ENCODE peak calls at places on chromosomes 5 and 9, in eight cellular contexts. Y, Q, H, N, E, V, J and S are unnamed samples.

GRCh38 chr5:142699105-142699720 is 13.3 kb upstream of the FGF1 start:
- DNase-seq in Y (peak), Q (peak), H (peak), N (peak), E (peak), V (peak), J (peak), S (peak)

GRCh38 chr5:145858929-145859328 is 13.9 kb downstream of the GRXCR2 start:
- DNase-seq in Y (no peak), Q (no peak), H (peak), N (no peak), E (no peak), V (peak), J (no peak), S (no peak)

GRCh38 chr9:95129651-95130291 is 187.7 kb downstream of the FANCC start:
- DNase-seq in Y (no peak), Q (no peak), H (no peak), N (no peak), E (no peak), V (no peak), J (no peak), S (no peak)

GRCh38 chr5:95102687-95103086 is 182.2 kb downstream of the MCTP1 start:
- DNase-seq in Y (no peak), Q (no peak), H (no peak), N (no peak), E (no peak), V (no peak), J (no peak), S (no peak)

GRCh38 chr5:127088226-127088625 is 14.9 kb upstream of the C5orf63 start:
- DNase-seq in Y (no peak), Q (no peak), H (peak), N (no peak), E (no peak), V (peak), J (no peak), S (no peak)

GRCh38 chr5:2660305-2660704 is 91.2 kb downstream of the IRX2 start:
- DNase-seq in Y (no peak), Q (no peak), H (no peak), N (no peak), E (no peak), V (no peak), J (no peak), S (no peak)

GRCh38 chr5:51392689-51393199 is 9.5 kb downstream of the ISL1 start:
- DNase-seq in Y (no peak), Q (no peak), H (no peak), N (no peak), E (no peak), V (no peak), J (no peak), S (no peak)

GRCh38 chr5:77143998-77144836 is 57.1 kb upstream of the ZBED3 start:
- DNase-seq in Y (peak), Q (peak), H (peak), N (peak), E (peak), V (peak), J (peak), S (peak)

GRCh38 chr9:127395491-127396252 is 1.3 kb upstream of the SLC2A8 start:
- DNase-seq in Y (peak), Q (no peak), H (no peak), N (peak), E (no peak), V (no peak), J (no peak), S (peak)

GRCh38 chr5:154654484-154655375 is 100.4 kb upstream of the LARP1 start:
- DNase-seq in Y (no peak), Q (no peak), H (no peak), N (no peak), E (no peak), V (peak), J (no peak), S (no peak)

GRCh38 chr9:135152608-135153337 is 65.3 kb downstream of the OLFM1 start:
- DNase-seq in Y (peak), Q (no peak), H (no peak), N (no peak), E (no peak), V (no peak), J (no peak), S (no peak)

GRCh38 chr9:114430443-114430842 is 42.7 kb upstream of the AKNA start:
- DNase-seq in Y (peak), Q (no peak), H (no peak), N (no peak), E (no peak), V (no peak), J (no peak), S (peak)

GRCh38 chr5:142368529-142368928 is 43.7 kb upstream of the SPRY4 start:
- DNase-seq in Y (no peak), Q (no peak), H (no peak), N (no peak), E (no peak), V (no peak), J (no peak), S (no peak)

GRCh38 chr9:20001058-20001457 is 212.2 kb upstream of the SLC24A2 start:
- DNase-seq in Y (no peak), Q (no peak), H (no peak), N (no peak), E (no peak), V (no peak), J (no peak), S (no peak)

GRCh38 chr9:134690301-134690751 is 48.7 kb downstream of the COL5A1 start:
- DNase-seq in Y (no peak), Q (no peak), H (no peak), N (no peak), E (no peak), V (no peak), J (no peak), S (no peak)

GRCh38 chr9:113967380-113967779 is 91.3 kb downstream of the ZNF618 start:
- DNase-seq in Y (no peak), Q (no peak), H (no peak), N (no peak), E (no peak), V (no peak), J (no peak), S (no peak)

GRCh38 chr9:15513335-15513734 is 2.6 kb upstream of the PSIP1 start:
- DNase-seq in Y (no peak), Q (no peak), H (no peak), N (no peak), E (no peak), V (peak), J (peak), S (no peak)

GRCh38 chr5:138354926-138355378 is 2.5 kb downstream of the KDM3B start:
- DNase-seq in Y (peak), Q (no peak), H (peak), N (no peak), E (peak), V (peak), J (peak), S (no peak)

GRCh38 chr5:33343661-33344327 is 97.0 kb upstream of the TARS1 start:
- DNase-seq in Y (no peak), Q (no peak), H (peak), N (no peak), E (no peak), V (peak), J (no peak), S (no peak)

GRCh38 chr5:149438711-149439132 is 59.6 kb upstream of the IL17B start:
- DNase-seq in Y (no peak), Q (no peak), H (no peak), N (no peak), E (no peak), V (no peak), J (no peak), S (no peak)

GRCh38 chr5:33841829-33842228 is 50.0 kb downstream of the ADAMTS12 start:
- DNase-seq in Y (no peak), Q (no peak), H (no peak), N (no peak), E (no peak), V (no peak), J (no peak), S (no peak)

GRCh38 chr5:137095597-137095996 is 403.5 kb downstream of the SPOCK1 start:
- DNase-seq in Y (no peak), Q (no peak), H (no peak), N (no peak), E (no peak), V (no peak), J (no peak), S (no peak)

GRCh38 chr5:5344051-5344571 is 78.4 kb upstream of the ICE1 start:
- DNase-seq in Y (no peak), Q (no peak), H (no peak), N (no peak), E (no peak), V (no peak), J (no peak), S (no peak)

GRCh38 chr5:39443911-39444310 is 19.1 kb upstream of the DAB2 start:
- DNase-seq in Y (no peak), Q (no peak), H (no peak), N (no peak), E (no peak), V (no peak), J (no peak), S (no peak)

GRCh38 chr9:93574900-93575705 is 1.3 kb upstream of the PHF2 start:
- DNase-seq in Y (no peak), Q (peak), H (no peak), N (no peak), E (no peak), V (peak), J (no peak), S (peak)

GRCh38 chr9:124500028-124500795 is 7.0 kb downstream of the NR5A1 start:
- DNase-seq in Y (no peak), Q (no peak), H (no peak), N (no peak), E (no peak), V (no peak), J (no peak), S (peak)

GRCh38 chr9:127844821-127845359 is 9.6 kb downstream of the ENG start:
- DNase-seq in Y (no peak), Q (no peak), H (no peak), N (no peak), E (no peak), V (no peak), J (no peak), S (no peak)

GRCh38 chr5:39843767-39844166 is 419.0 kb upstream of the DAB2 start:
- DNase-seq in Y (no peak), Q (no peak), H (no peak), N (no peak), E (no peak), V (no peak), J (no peak), S (no peak)

GRCh38 chr9:137485343-137486140 is 26.4 kb upstream of the NSMF start:
- DNase-seq in Y (no peak), Q (no peak), H (no peak), N (no peak), E (no peak), V (no peak), J (no peak), S (peak)

GRCh38 chr5:148145916-148146315 is 22.4 kb upstream of the SPINK14 start:
- DNase-seq in Y (peak), Q (no peak), H (no peak), N (peak), E (no peak), V (no peak), J (no peak), S (no peak)